ENCODE peak calls at places on chromosomes 7 and 10, in ten cellular contexts. Z is C1 segment of cervical spinal cord; N is stimulated activated CD8-positive, alpha-beta memory T cell treated with anti-CD3 and anti-CD28 coated beads, Interleukin-12 subunit alpha, Interleukin-12 subunit beta, amount 100 ng/mL, for 4 hours; K is GM12865; I is NCI-H1105; P is heart right ventricle; V is naive thymus-derived CD8-positive, alpha-beta T cell; Y is lower lobe of right lung; H is CD4-positive, CD25-positive, alpha-beta regulatory T cell; M is activated CD4-positive, alpha-beta T cell treated with anti-CD3 and anti-CD28 coated beads, Interleukin-2, amount 50 U/mL, for 24 hours. B is an unnamed sample.

GRCh38 chr10:120460776-120461175 is 3.7 kb downstream of the PLPP4 start:
- DNase-seq in Z (no peak), N (no peak), K (no peak), I (no peak), P (no peak), V (no peak), Y (no peak), H (no peak), M (no peak), B (no peak)

GRCh38 chr7:156014201-156014600 is 201.9 kb upstream of the SHH start:
- DNase-seq in Z (no peak), N (no peak), K (no peak), I (no peak), P (no peak), V (no peak), Y (no peak), H (no peak), M (no peak), B (no peak)

GRCh38 chr10:103890194-103890658 is 27.8 kb downstream of the STN1 start:
- DNase-seq in Z (no peak), N (no peak), K (no peak), I (no peak), P (no peak), V (no peak), Y (peak; percentile 65), H (peak; percentile 54), M (no peak), B (no peak)

GRCh38 chr7:22859676-22860290 is 37.1 kb upstream of the TOMM7 start:
- DNase-seq in Z (no peak), N (no peak), K (peak; percentile 60), I (no peak), P (no peak), V (no peak), Y (no peak), H (no peak), M (no peak), B (no peak)

GRCh38 chr10:49144021-49144720 is 10.3 kb upstream of the FAM170B start:
- DNase-seq in Z (no peak), N (no peak), K (no peak), I (no peak), P (no peak), V (no peak), Y (no peak), H (no peak), M (no peak), B (no peak)

GRCh38 chr7:52500796-52501195 is 534.6 kb upstream of the POM121L12 start:
- DNase-seq in Z (no peak), N (no peak), K (no peak), I (no peak), P (no peak), V (no peak), Y (no peak), H (no peak), M (no peak), B (no peak)

GRCh38 chr7:112266595-112267270 is 60.2 kb downstream of the ZNF277 start:
- DNase-seq in Z (no peak), N (no peak), K (no peak), I (no peak), P (no peak), V (no peak), Y (no peak), H (no peak), M (no peak), B (no peak)

GRCh38 chr7:506921-507622 is 12.6 kb downstream of the PDGFA start:
- DNase-seq in Z (no peak), N (no peak), K (no peak), I (no peak), P (peak; percentile 6), V (no peak), Y (peak; percentile 24), H (no peak), M (no peak), B (no peak)

GRCh38 chr7:151010307-151011096 is 13.8 kb downstream of the ATG9B start:
- DNase-seq in Z (no peak), N (no peak), K (no peak), I (no peak), P (no peak), V (peak; percentile 45), Y (no peak), H (peak; percentile 75), M (no peak), B (no peak)

GRCh38 chr10:47260505-47261111 is 39.4 kb upstream of the GDF10 start:
- DNase-seq in Z (no peak), N (no peak), K (no peak), I (no peak), P (no peak), V (no peak), Y (no peak), H (no peak), M (no peak), B (peak; percentile 58)

GRCh38 chr10:77666821-77667220 is 29.2 kb upstream of the KCNMA1 start:
- DNase-seq in Z (no peak), N (no peak), K (no peak), I (no peak), P (no peak), V (no peak), Y (no peak), H (no peak), M (no peak), B (no peak)

GRCh38 chr7:2399848-2400587 is 3.4 kb upstream of the CHST12 start:
- DNase-seq in Z (peak; percentile 28), N (no peak), K (peak; percentile 74), I (peak; percentile 14), P (peak; percentile 66), V (no peak), Y (peak; percentile 79), H (no peak), M (no peak), B (peak; percentile 88)

GRCh38 chr10:70590663-70591416 is 11.7 kb downstream of the PRF1 start:
- DNase-seq in Z (no peak), N (no peak), K (peak; percentile 53), I (no peak), P (no peak), V (no peak), Y (no peak), H (no peak), M (no peak), B (no peak)

GRCh38 chr10:29595636-29596225 is 39.0 kb downstream of the SVIL start:
- DNase-seq in Z (no peak), N (no peak), K (no peak), I (no peak), P (no peak), V (no peak), Y (no peak), H (no peak), M (no peak), B (no peak)

GRCh38 chr10:89273680-89274079 is 22.1 kb upstream of the LIPA start:
- DNase-seq in Z (no peak), N (no peak), K (no peak), I (no peak), P (no peak), V (no peak), Y (no peak), H (no peak), M (no peak), B (no peak)

GRCh38 chr7:139043823-139044812 is 8.3 kb upstream of the ZC3HAV1L start:
- DNase-seq in Z (no peak), N (peak; percentile 61), K (peak; percentile 50), I (no peak), P (no peak), V (peak; percentile 35), Y (peak; percentile 53), H (peak; percentile 75), M (peak; percentile 23), B (no peak)

GRCh38 chr7:142618655-142619351 is 130.5 kb upstream of the PRSS1 start:
- DNase-seq in Z (no peak), N (no peak), K (no peak), I (no peak), P (no peak), V (no peak), Y (no peak), H (no peak), M (no peak), B (no peak)

GRCh38 chr10:80252296-80252887 is 37.1 kb downstream of the MAT1A start:
- DNase-seq in Z (no peak), N (no peak), K (no peak), I (no peak), P (no peak), V (no peak), Y (no peak), H (no peak), M (no peak), B (no peak)

GRCh38 chr10:104617831-104618230 is 23.3 kb upstream of the SORCS3 start:
- DNase-seq in Z (no peak), N (no peak), K (no peak), I (no peak), P (no peak), V (no peak), Y (no peak), H (no peak), M (no peak), B (no peak)

GRCh38 chr7:143229054-143229790 is 7.4 kb downstream of the TAS2R40 start:
- DNase-seq in Z (no peak), N (no peak), K (no peak), I (no peak), P (no peak), V (no peak), Y (no peak), H (no peak), M (no peak), B (no peak)

GRCh38 chr10:48253970-48254657 is 20.4 kb downstream of the FRMPD2 start:
- DNase-seq in Z (no peak), N (no peak), K (no peak), I (no peak), P (no peak), V (no peak), Y (no peak), H (no peak), M (no peak), B (no peak)

GRCh38 chr10:129031233-129032150 is 435.5 kb upstream of the MGMT start:
- DNase-seq in Z (no peak), N (no peak), K (peak; percentile 39), I (peak; percentile 31), P (peak; percentile 68), V (peak; percentile 72), Y (no peak), H (peak; percentile 64), M (peak; percentile 8), B (peak; percentile 14)

GRCh38 chr7:152894295-152895170 is 135.0 kb downstream of the ACTR3B start:
- DNase-seq in Z (no peak), N (no peak), K (peak; percentile 8), I (no peak), P (no peak), V (no peak), Y (no peak), H (peak; percentile 7), M (no peak), B (no peak)

GRCh38 chr7:92749327-92749730 is 87.0 kb downstream of the CDK6 start:
- DNase-seq in Z (no peak), N (no peak), K (no peak), I (no peak), P (no peak), V (no peak), Y (no peak), H (no peak), M (no peak), B (no peak)

GRCh38 chr7:22154130-22154529 is 202.8 kb downstream of the RAPGEF5 start:
- DNase-seq in Z (no peak), N (no peak), K (peak; percentile 6), I (no peak), P (no peak), V (no peak), Y (no peak), H (peak; percentile 22), M (no peak), B (peak; percentile 78)

GRCh38 chr7:66517212-66517909 is 111.3 kb upstream of the KCTD7 start:
- DNase-seq in Z (no peak), N (no peak), K (no peak), I (no peak), P (no peak), V (no peak), Y (no peak), H (no peak), M (no peak), B (no peak)

GRCh38 chr10:31288001-31288400 is 31.0 kb upstream of the ZEB1 start:
- DNase-seq in Z (no peak), N (no peak), K (no peak), I (no peak), P (no peak), V (no peak), Y (no peak), H (no peak), M (no peak), B (no peak)

GRCh38 chr10:130160775-130161174 is 24.6 kb downstream of the GLRX3 start:
- DNase-seq in Z (no peak), N (no peak), K (peak; percentile 48), I (no peak), P (no peak), V (no peak), Y (no peak), H (peak; percentile 46), M (no peak), B (no peak)